ENCODE peak calls at places on chromosome X, in four cellular contexts. N is A549, C is GM12878, B is IMR-90. U is an unnamed sample.
A peak's percentile ranks its signal among the peaks of the same experiment; 100 is the strongest.

GRCh38 chrX:103376979-103377324 is 614 bp downstream of the BEX3 start:
- DNase-seq in N (no peak), B (peak; percentile 27), C (no peak), U (peak; percentile 50)

GRCh38 chrX:34379891-34380290 is 247.8 kb upstream of the FAM47A start:
- DNase-seq in B (no peak), N (no peak), C (no peak), U (no peak)

GRCh38 chrX:109732780-109733657 is at the start of gene ACSL4:
- DNase-seq in C (no peak), N (peak; percentile 65), B (peak; percentile 75), U (peak; percentile 85)

GRCh38 chrX:74506310-74507115 is 85.2 kb downstream of the SLC16A2 start:
- DNase-seq in N (no peak), B (no peak), C (peak; percentile 42), U (no peak)

GRCh38 chrX:42752730-42753129 is 25.2 kb downstream of the PPP1R2C start:
- DNase-seq in N (no peak), B (no peak), C (no peak), U (peak; percentile 37)

GRCh38 chrX:130340271-130340670 is 552 bp downstream of the SLC25A14 start:
- DNase-seq in B (no peak), N (no peak), C (no peak), U (no peak)

GRCh38 chrX:28787206-28787605 is 200.0 kb downstream of the IL1RAPL1 start:
- DNase-seq in N (peak; percentile 2), C (no peak), B (peak; percentile 84), U (peak; percentile 86)

GRCh38 chrX:267771-268261 is 13.4 kb upstream of the PLCXD1 start:
- DNase-seq in C (no peak), B (no peak), N (no peak), U (no peak)

GRCh38 chrX:130347336-130347735 is 7.6 kb downstream of the SLC25A14 start:
- DNase-seq in B (peak; percentile 22), N (no peak), C (no peak), U (no peak)

GRCh38 chrX:110992611-110993010 is 103.4 kb upstream of the PAK3 start:
- DNase-seq in N (peak; percentile 10), B (peak; percentile 13), C (no peak), U (peak; percentile 19)

GRCh38 chrX:107753186-107753585 is 22.4 kb downstream of the TSC22D3 start:
- DNase-seq in B (no peak), N (no peak), C (no peak), U (peak; percentile 33)

GRCh38 chrX:9644335-9644734 is 121.3 kb downstream of the GPR143 start:
- DNase-seq in N (no peak), C (peak; percentile 61), B (no peak), U (no peak)

GRCh38 chrX:151753313-151754041 is 18.9 kb downstream of the CNGA2 start:
- DNase-seq in B (peak; percentile 2), C (no peak), N (peak; percentile 50), U (peak; percentile 17)

GRCh38 chrX:150482537-150483217 is 85.7 kb upstream of the MTM1 start:
- DNase-seq in B (peak; percentile 85), N (peak; percentile 59), C (no peak), U (peak; percentile 34)

GRCh38 chrX:102964941-102965340 is 27.9 kb downstream of the RAB40AL start:
- DNase-seq in C (no peak), N (no peak), B (no peak), U (no peak)

GRCh38 chrX:152074163-152074562 is 64.2 kb downstream of the MAGEA10 start:
- DNase-seq in N (no peak), C (no peak), B (no peak), U (peak; percentile 20)

GRCh38 chrX:24396930-24397277 is 36.5 kb downstream of the SUPT20HL1 start:
- DNase-seq in C (no peak), B (no peak), N (no peak), U (no peak)

GRCh38 chrX:53456254-53456653 is 22.1 kb upstream of the HSD17B10 start:
- DNase-seq in N (no peak), C (no peak), B (peak; percentile 76), U (peak; percentile 48)

GRCh38 chrX:27807690-27808089 is at the start of gene MAGEB10:
- DNase-seq in N (no peak), C (no peak), B (no peak), U (no peak)

GRCh38 chrX:129000018-129000417 is 523.3 kb downstream of the SMARCA1 start:
- DNase-seq in B (no peak), C (no peak), N (no peak), U (no peak)

GRCh38 chrX:97529801-97530200 is 646.1 kb downstream of the RPA4 start:
- DNase-seq in B (peak; percentile 54), C (no peak), N (no peak), U (peak; percentile 75)

GRCh38 chrX:119708936-119709335 is 16.0 kb upstream of the SEPTIN6 start:
- DNase-seq in C (no peak), B (peak; percentile 29), N (no peak), U (no peak)

GRCh38 chrX:1609311-1609710 is 5.5 kb upstream of the ASMT start:
- DNase-seq in C (no peak), N (no peak), B (no peak), U (no peak)

GRCh38 chrX:109926118-109926517 is 76.8 kb upstream of the TMEM164 start:
- DNase-seq in B (no peak), N (no peak), C (no peak), U (no peak)

DNA sequence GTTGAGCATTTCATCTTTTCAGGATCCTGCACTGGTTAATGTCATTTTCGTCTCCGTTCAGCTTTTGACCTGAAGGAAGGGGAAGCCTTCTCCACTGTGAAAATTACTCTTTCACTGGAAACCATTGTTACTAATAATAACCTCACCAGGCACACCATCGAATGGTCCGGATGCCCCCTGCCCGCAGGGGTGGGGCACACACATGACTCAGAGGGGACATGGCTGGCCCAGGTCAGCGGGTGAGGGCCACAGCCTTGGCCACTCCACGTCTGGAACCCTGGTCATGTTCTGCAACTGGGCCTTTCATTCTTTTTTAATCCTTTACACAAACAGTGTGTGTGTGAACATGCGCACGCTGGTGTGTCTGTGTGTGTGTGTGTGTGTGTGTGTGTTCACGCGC is 191.8 kb downstream of the BCOR start:
- DNase-seq in N (no peak), B (no peak), C (no peak), U (no peak)
- H3K4me2 ChIP-seq in N (no peak overlapping the region), B (peak overlapping the region; percentile 6), C (no peak overlapping the region), U (no peak overlapping the region)

GRCh38 chrX:40299028-40299479 is 201.3 kb upstream of the BCOR start:
- DNase-seq in B (no peak), N (no peak), C (no peak), U (peak; percentile 5)
- TF ChIP-seq CTCF in B (peak; percentile 19), N (no peak), C (peak; percentile 15), U (no peak)

GRCh38 chrX:153641575-153642312 is 5.3 kb upstream of the DUSP9 start:
- DNase-seq in B (no peak), C (no peak), N (no peak), U (no peak)
- H3K4me1 ChIP-seq in B (no peaks in the 10 kb centered on the region), C (no peaks in the 10 kb centered on the region), N (peaks cover 31% of the 10 kb centered on the region), U (no peaks in the 10 kb centered on the region)

GRCh38 chrX:69033936-69034335 is 131.3 kb downstream of the PJA1 start:
- DNase-seq in N (no peak), B (no peak), C (no peak), U (no peak)

GRCh38 chrX:69031971-69032391 is 133.3 kb downstream of the PJA1 start:
- DNase-seq in C (no peak), N (no peak), B (peak; percentile 50), U (no peak)

GRCh38 chrX:69034451-69034850 is 130.8 kb downstream of the PJA1 start:
- DNase-seq in N (no peak), B (no peak), C (no peak), U (no peak)

GRCh38 chrX:69031181-69031580 is 134.1 kb downstream of the PJA1 start:
- DNase-seq in N (no peak), C (no peak), B (no peak), U (no peak)

GRCh38 chrX:69032601-69033000 is 132.7 kb downstream of the PJA1 start:
- DNase-seq in B (peak; percentile 15), C (no peak), N (no peak), U (peak; percentile 9)
- H3K4me2 ChIP-seq in B (no peak overlapping the region), C (no peak overlapping the region), N (no peak overlapping the region), U (no peak overlapping the region)

DNA sequence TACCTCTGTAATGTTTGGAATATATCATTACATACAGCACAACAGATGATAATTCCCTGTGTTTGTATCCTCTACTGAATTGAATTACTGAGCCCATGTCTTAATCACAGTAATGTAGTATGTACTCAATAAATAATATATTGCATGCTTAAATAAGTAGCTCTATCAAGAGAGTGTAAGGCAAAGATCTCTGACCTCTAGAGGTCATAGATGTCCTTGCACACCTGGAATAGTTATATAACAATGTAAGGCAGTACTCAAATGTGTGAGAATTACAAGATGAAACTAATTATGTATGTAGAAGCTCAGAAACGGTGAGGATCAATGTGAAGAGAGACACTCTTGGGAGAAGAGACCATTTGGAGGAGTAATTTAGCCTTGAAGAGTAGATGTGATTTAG is 14.3 kb upstream of the GCNA start:
- DNase-seq in B (no peak), N (no peak), C (no peak), U (no peak)
- TF ChIP-seq CTCF in B (no peak), N (no peak), C (no peak), U (no peak)

GRCh38 chrX:133950214-133950613 is 35.2 kb downstream of the GPC3 start:
- DNase-seq in B (no peak), N (no peak), C (no peak), U (no peak)
- H3K4me1 ChIP-seq in B (no peaks in the 10 kb centered on the region), N (no peaks in the 10 kb centered on the region), C (no peaks in the 10 kb centered on the region), U (no peaks in the 10 kb centered on the region)

U was measured in fibroblast of lung.